ENCODE peak calls at places on chromosomes 3 and 15, in five cellular contexts. M is heart left ventricle, G is prostate gland, V is endothelial cell of umbilical vein, T is GM23338. P is an unnamed sample.

GRCh38 chr3:31918179-31919165 is 62.6 kb downstream of the OSBPL10 start:
- DNase-seq in M (no peak), G (no peak), V (peak; percentile 26), T (no peak), P (peak; percentile 37)

GRCh38 chr15:32676095-32676643 is 34.7 kb downstream of the SCG5 start:
- DNase-seq in M (no peak), G (no peak), V (no peak), T (no peak), P (no peak)

GRCh38 chr15:45573961-45574629 is 13.1 kb upstream of the BLOC1S6 start:
- DNase-seq in M (no peak), G (no peak), V (no peak), T (peak; percentile 70), P (no peak)

GRCh38 chr3:24145981-24146822 is 201.1 kb downstream of the NR1D2 start:
- DNase-seq in M (no peak), G (no peak), V (no peak), T (peak; percentile 32), P (no peak)

GRCh38 chr3:124360626-124361025 is 368.7 kb upstream of the ROPN1 start:
- DNase-seq in M (no peak), G (no peak), V (no peak), T (peak; percentile 91), P (no peak)

GRCh38 chr15:56496635-56497034 is 31.7 kb upstream of the MNS1 start:
- DNase-seq in M (no peak), G (peak; percentile 17), V (peak; percentile 78), T (peak; percentile 76), P (peak; percentile 66)

GRCh38 chr15:96234109-96234892 is 96.2 kb upstream of the NR2F2 start:
- DNase-seq in M (no peak), G (no peak), V (no peak), T (no peak), P (no peak)

GRCh38 chr3:138915503-138916498 is 31.1 kb downstream of the FOXL2 start:
- DNase-seq in M (peak; percentile 94), G (peak; percentile 95), V (peak; percentile 88), T (peak; percentile 96), P (peak; percentile 90)

GRCh38 chr15:43274136-43274535 is 7.4 kb upstream of the TGM5 start:
- DNase-seq in M (peak; percentile 94), G (peak; percentile 71), V (no peak), T (no peak), P (no peak)

GRCh38 chr3:133464573-133464972 is 64.7 kb downstream of the BFSP2 start:
- DNase-seq in M (no peak), G (no peak), V (peak; percentile 52), T (no peak), P (no peak)

GRCh38 chr3:71520186-71521020 is 63.1 kb downstream of the FOXP1 start:
- DNase-seq in M (no peak), G (no peak), V (no peak), T (no peak), P (no peak)

GRCh38 chr3:54535619-54536018 is 392.2 kb downstream of the LRTM1 start:
- DNase-seq in M (no peak), G (no peak), V (no peak), T (no peak), P (no peak)

GRCh38 chr3:8970971-8971589 is 7.8 kb upstream of the RAD18 start:
- DNase-seq in M (no peak), G (peak; percentile 60), V (peak; percentile 60), T (peak; percentile 71), P (peak; percentile 75)

GRCh38 chr3:30349507-30349906 is 256.9 kb upstream of the TGFBR2 start:
- DNase-seq in M (no peak), G (no peak), V (peak; percentile 67), T (peak; percentile 39), P (no peak)

GRCh38 chr3:185172086-185173049 is 19.5 kb upstream of the C3orf70 start:
- DNase-seq in M (no peak), G (no peak), V (no peak), T (peak; percentile 27), P (peak; percentile 35)

GRCh38 chr15:36914962-36915808 is 185.2 kb downstream of the MEIS2 start:
- DNase-seq in M (no peak), G (no peak), V (peak; percentile 17), T (no peak), P (peak; percentile 35)

GRCh38 chr15:64566629-64567427 is 106.5 kb downstream of the ZNF609 start:
- DNase-seq in M (no peak), G (no peak), V (no peak), T (peak; percentile 41), P (peak; percentile 39)

GRCh38 chr3:94024385-94024784 is 4.0 kb downstream of the STX19 start:
- DNase-seq in M (no peak), G (no peak), V (no peak), T (no peak), P (peak; percentile 71)

GRCh38 chr3:149152420-149152819 is 23.0 kb downstream of the HPS3 start:
- DNase-seq in M (no peak), G (no peak), V (no peak), T (no peak), P (no peak)

GRCh38 chr3:129199366-129199765 is 15.7 kb upstream of the CNBP start:
- DNase-seq in M (no peak), G (no peak), V (no peak), T (no peak), P (no peak)

GRCh38 chr3:133540896-133541674 is 32.4 kb upstream of the CDV3 start:
- DNase-seq in M (no peak), G (no peak), V (peak; percentile 87), T (no peak), P (peak; percentile 94)

GRCh38 chr15:56919708-56920637 is 1.5 kb downstream of the TCF12 start:
- DNase-seq in M (peak; percentile 40), G (peak; percentile 18), V (peak; percentile 74), T (peak; percentile 72), P (no peak)

GRCh38 chr3:67215690-67216089 is 217.6 kb downstream of the KBTBD8 start:
- DNase-seq in M (no peak), G (no peak), V (no peak), T (no peak), P (no peak)

GRCh38 chr3:70400194-70400593 is 87.8 kb upstream of the MDFIC2 start:
- DNase-seq in M (no peak), G (no peak), V (no peak), T (no peak), P (no peak)

GRCh38 chr3:30632065-30632464 is 25.7 kb downstream of the TGFBR2 start:
- DNase-seq in M (no peak), G (no peak), V (no peak), T (no peak), P (no peak)

GRCh38 chr3:138438896-138439295 is 4.5 kb downstream of the ESYT3 start:
- DNase-seq in M (no peak), G (no peak), V (no peak), T (no peak), P (no peak)

GRCh38 chr15:85614059-85614458 is 180.7 kb downstream of the KLHL25 start:
- DNase-seq in M (no peak), G (no peak), V (peak; percentile 56), T (no peak), P (no peak)

GRCh38 chr3:20041197-20041780 is 1.0 kb downstream of the KAT2B start:
- DNase-seq in M (peak; percentile 96), G (peak; percentile 88), V (peak; percentile 70), T (peak; percentile 70), P (peak; percentile 85)

GRCh38 chr15:89399390-89400120 is 64.9 kb upstream of the POLG start:
- DNase-seq in M (no peak), G (no peak), V (no peak), T (peak; percentile 74), P (peak; percentile 13)

GRCh38 chr15:88257311-88257901 is 867 bp upstream of the NTRK3 start:
- DNase-seq in M (no peak), G (no peak), V (no peak), T (peak; percentile 45), P (no peak)

GRCh38 chr3:149448331-149448831 is 26.1 kb upstream of the TM4SF4 start:
- DNase-seq in M (no peak), G (no peak), V (peak; percentile 40), T (no peak), P (no peak)

GRCh38 chr3:20692675-20693074 is 506.7 kb upstream of the SGO1 start:
- DNase-seq in M (no peak), G (no peak), V (no peak), T (no peak), P (no peak)

DNA sequence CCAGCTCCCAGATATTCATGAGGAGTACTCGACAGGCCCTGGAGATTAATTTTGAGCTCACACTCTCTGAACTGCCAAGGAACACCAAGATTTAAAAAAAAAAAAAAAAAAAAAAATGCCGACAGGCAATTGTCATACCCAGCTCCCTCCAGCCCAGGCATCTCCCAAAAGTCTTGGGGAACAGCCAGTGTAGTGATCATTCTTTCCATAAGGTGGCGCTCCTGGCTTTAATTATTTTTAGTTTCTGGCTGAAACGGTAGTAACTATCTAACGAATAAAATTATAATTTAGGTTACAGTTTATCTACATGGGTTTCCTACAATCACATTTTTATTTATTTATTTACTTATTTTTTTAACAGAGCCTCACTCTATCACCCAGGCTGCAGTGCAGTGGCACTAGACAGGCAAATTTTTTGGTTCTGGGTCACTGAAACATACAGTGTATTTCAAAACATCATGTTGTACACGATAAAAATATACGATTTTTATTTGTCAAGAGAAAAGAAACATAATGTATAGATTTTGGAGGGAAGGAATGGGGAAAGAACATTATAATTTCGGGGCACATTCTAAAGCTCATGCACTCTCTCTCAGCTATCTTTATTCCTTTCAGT is 157.3 kb downstream of the ADAMTS9 start:
- DNase-seq in M (no peak), G (peak; percentile 65), V (peak; percentile 59), T (peak; percentile 89), P (peak; percentile 31)
- H3K36me3 ChIP-seq in M (peaks cover 22% of the 10 kb centered on the region), G (no peaks in the 10 kb centered on the region), V (peaks cover 7% of the 10 kb centered on the region), T (no peaks in the 10 kb centered on the region), P (no peaks in the 10 kb centered on the region)

GRCh38 chr3:50503947-50504346 is 513 bp upstream of the CACNA2D2 start:
- DNase-seq in M (no peak), G (no peak), V (no peak), T (peak; percentile 49), P (no peak)
- H3K27ac ChIP-seq in M (peak overlapping the region; percentile 55), G (peak overlapping the region; percentile 68), V (no peak overlapping the region), T (no peak overlapping the region), P (no peak overlapping the region)

GRCh38 chr3:128070898-128071591 is 18.8 kb downstream of the SEC61A1 start:
- DNase-seq in M (no peak), G (no peak), V (no peak), T (no peak), P (no peak)
- H3K36me3 ChIP-seq in M (peaks cover 70% of the 10 kb centered on the region), G (peaks cover 4% of the 10 kb centered on the region), V (peaks cover 62% of the 10 kb centered on the region), T (peaks cover 47% of the 10 kb centered on the region), P (peaks cover 32% of the 10 kb centered on the region)

DNA sequence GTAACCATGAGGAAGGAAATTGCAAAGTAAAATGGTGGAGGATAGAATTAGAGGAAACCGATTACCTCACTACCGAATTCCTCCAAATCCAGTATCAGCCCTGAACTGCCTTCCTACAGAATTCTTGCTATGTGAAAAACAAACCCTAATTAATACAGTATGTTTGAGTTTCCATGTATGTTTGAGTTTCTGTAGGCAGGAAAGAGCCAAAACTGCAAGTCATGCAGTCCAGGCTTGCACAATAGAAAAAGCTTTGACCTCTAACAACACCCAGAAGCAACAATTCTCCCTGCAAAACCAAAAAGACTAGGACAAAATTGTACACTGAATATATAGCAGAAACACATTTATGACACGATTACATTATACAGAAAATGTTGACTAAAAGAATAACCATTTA is 614.8 kb downstream of the DIPK2A start:
- DNase-seq in M (no peak), G (no peak), V (peak; percentile 44), T (no peak), P (no peak)
- H3K27ac ChIP-seq in M (no peak overlapping the region), G (no peak overlapping the region), V (no peak overlapping the region), T (no peak overlapping the region), P (no peak overlapping the region)

P was measured in small intestine.